ENCODE peak calls at places on chromosomes 2 and 18, in seven cellular contexts. T is Caco-2, C is tibial artery, O is NCI-H1930, L is HFFc6, H is D341Med, N is iris pigment epithelial cell. B is an unnamed sample.

GRCh38 chr2:127810156-127810636 is 775 bp downstream of the WDR33 start:
- DNase-seq in O (no peak), T (no peak), L (no peak), N (peak), C (no peak), H (peak), B (no peak)

GRCh38 chr2:129242201-129242710 is 737.2 kb upstream of the RAB6C start:
- DNase-seq in H (no peak), T (no peak), C (no peak), L (no peak), N (no peak), O (no peak), B (no peak)

GRCh38 chr2:223889133-223889769 is 51.9 kb upstream of the AP1S3 start:
- DNase-seq in O (no peak), L (no peak), N (no peak), H (no peak), T (no peak), C (no peak), B (no peak)

GRCh38 chr18:2222270-2223185 is 348.8 kb downstream of the METTL4 start:
- DNase-seq in H (no peak), O (no peak), L (no peak), N (peak), T (peak), C (no peak), B (no peak)

GRCh38 chr2:55718165-55719008 is 24.7 kb upstream of the PNPT1 start:
- DNase-seq in N (peak), C (peak), L (peak), H (peak), O (peak), T (peak), B (no peak)

GRCh38 chr18:3652380-3653262 is 202.6 kb downstream of the TGIF1 start:
- DNase-seq in T (peak), L (peak), C (no peak), N (peak), O (no peak), H (no peak), B (no peak)

GRCh38 chr2:241413929-241414580 is 58.0 kb downstream of the FARP2 start:
- DNase-seq in T (no peak), N (peak), O (no peak), H (no peak), C (no peak), L (no peak), B (no peak)

GRCh38 chr2:165718811-165719210 is 75.2 kb downstream of the GALNT3 start:
- DNase-seq in H (no peak), T (no peak), O (no peak), L (no peak), N (no peak), C (no peak), B (no peak)

GRCh38 chr18:57231846-57232245 is 85.0 kb downstream of the BOD1L2 start:
- DNase-seq in H (no peak), O (no peak), C (no peak), N (no peak), L (no peak), T (no peak), B (no peak)

GRCh38 chr2:76491503-76491902 is 780.8 kb upstream of the GCFC2 start:
- DNase-seq in C (no peak), T (no peak), O (no peak), N (peak), L (no peak), H (no peak), B (no peak)

GRCh38 chr2:239736358-239737143 is 288.6 kb downstream of the NDUFA10 start:
- DNase-seq in C (no peak), H (no peak), L (no peak), T (no peak), N (no peak), O (no peak), B (no peak)

GRCh38 chr2:58923869-58924268 is 682.7 kb upstream of the FANCL start:
- DNase-seq in L (peak), C (no peak), H (no peak), N (peak), O (no peak), T (no peak), B (no peak)

GRCh38 chr2:27209621-27210401 is 2.0 kb upstream of the ATRAID start:
- DNase-seq in T (peak), C (no peak), H (no peak), N (peak), L (peak), O (no peak), B (no peak)

GRCh38 chr2:238250896-238251295 is 11.1 kb upstream of the HES6 start:
- DNase-seq in L (no peak), C (no peak), O (no peak), N (no peak), H (no peak), T (no peak), B (no peak)

GRCh38 chr2:27710640-27711430 is 47.1 kb downstream of the SLC4A1AP start:
- DNase-seq in H (no peak), O (no peak), C (no peak), L (no peak), T (no peak), N (peak), B (no peak)

GRCh38 chr2:11833601-11834000 is 87.2 kb downstream of the LPIN1 start:
- DNase-seq in O (no peak), T (no peak), N (peak), L (peak), C (no peak), H (no peak), B (no peak)

GRCh38 chr2:88074150-88074549 is 6.5 kb downstream of the SMYD1 start:
- DNase-seq in C (no peak), N (no peak), L (no peak), T (no peak), O (no peak), H (no peak), B (no peak)

GRCh38 chr18:8808001-8808400 is 102.6 kb downstream of the MTCL1 start:
- DNase-seq in O (no peak), L (peak), H (no peak), N (no peak), C (no peak), T (no peak), B (no peak)

GRCh38 chr2:136395590-136395989 is 277.6 kb upstream of the CXCR4 start:
- DNase-seq in O (no peak), C (no peak), T (no peak), N (no peak), H (no peak), L (no peak), B (no peak)

GRCh38 chr2:242022550-242023290 is 153.2 kb downstream of the RTP5 start:
- DNase-seq in L (no peak), C (no peak), N (no peak), H (no peak), T (no peak), O (no peak), B (peak)

GRCh38 chr2:134601266-134601665 is 117.5 kb downstream of the TMEM163 start:
- DNase-seq in L (no peak), H (no peak), T (no peak), O (no peak), C (no peak), N (no peak), B (no peak)

GRCh38 chr2:175707322-175707721 is 294.7 kb downstream of the LNPK start:
- DNase-seq in T (no peak), L (no peak), C (no peak), H (no peak), N (no peak), O (no peak), B (no peak)

GRCh38 chr18:49510393-49511115 is 23.5 kb upstream of the C18orf32 start:
- DNase-seq in C (no peak), H (peak), O (no peak), L (no peak), N (peak), T (no peak), B (no peak)

GRCh38 chr2:231680284-231680991 is 27.9 kb upstream of the PTMA start:
- DNase-seq in C (no peak), H (peak), O (no peak), N (no peak), L (no peak), T (peak), B (peak)

GRCh38 chr2:240216197-240216596 is 75.7 kb upstream of the OTOS start:
- DNase-seq in O (no peak), H (no peak), N (no peak), T (no peak), L (no peak), C (no peak), B (no peak)

B was measured in upper lobe of right lung.